ENCODE peak calls at places on chromosomes 3 and 15, in five cellular contexts. One of them, this sample, is unnamed.

GRCh38 chr3:14480207-14481017 is 59.7 kb downstream of the GRIP2 start:
- DNase-seq in fibroblast of pulmonary artery: peak
- DNase-seq in endodermal cell: peak
- DNase-seq in epithelial cell of proximal tubule: no peak
- DNase-seq in uterus: peak
- DNase-seq in this sample: peak

GRCh38 chr3:141940204-141940776 is 63.8 kb downstream of the ATP1B3 start:
- DNase-seq in fibroblast of pulmonary artery: peak
- DNase-seq in uterus: no peak
- DNase-seq in epithelial cell of proximal tubule: peak
- DNase-seq in endodermal cell: no peak
- DNase-seq in this sample: peak

GRCh38 chr3:10284496-10284895 is 8.3 kb downstream of the GHRL start:
- DNase-seq in fibroblast of pulmonary artery: no peak
- DNase-seq in epithelial cell of proximal tubule: no peak
- DNase-seq in uterus: no peak
- DNase-seq in endodermal cell: no peak
- DNase-seq in this sample: no peak

GRCh38 chr3:182793663-182794454 is 555 bp downstream of the ATP11B start:
- DNase-seq in uterus: peak
- DNase-seq in endodermal cell: peak
- DNase-seq in epithelial cell of proximal tubule: no peak
- DNase-seq in fibroblast of pulmonary artery: peak
- DNase-seq in this sample: peak

GRCh38 chr15:99436472-99437314 is 129.1 kb upstream of the MEF2A start:
- DNase-seq in endodermal cell: peak
- DNase-seq in fibroblast of pulmonary artery: no peak
- DNase-seq in uterus: no peak
- DNase-seq in epithelial cell of proximal tubule: no peak
- DNase-seq in this sample: no peak

GRCh38 chr3:132394334-132394733 is 23.0 kb upstream of the DNAJC13 start:
- DNase-seq in fibroblast of pulmonary artery: peak
- DNase-seq in endodermal cell: no peak
- DNase-seq in epithelial cell of proximal tubule: no peak
- DNase-seq in uterus: peak
- DNase-seq in this sample: peak

GRCh38 chr15:31776039-31776438 is 254.3 kb upstream of the CHRNA7 start:
- DNase-seq in epithelial cell of proximal tubule: no peak
- DNase-seq in fibroblast of pulmonary artery: no peak
- DNase-seq in uterus: no peak
- DNase-seq in endodermal cell: no peak
- DNase-seq in this sample: no peak

GRCh38 chr3:16066545-16066944 is 107.9 kb upstream of the GALNT15 start:
- DNase-seq in epithelial cell of proximal tubule: no peak
- DNase-seq in fibroblast of pulmonary artery: no peak
- DNase-seq in endodermal cell: no peak
- DNase-seq in uterus: no peak
- DNase-seq in this sample: no peak

GRCh38 chr3:138686771-138687221 is 78.2 kb downstream of the FAIM start:
- DNase-seq in epithelial cell of proximal tubule: peak
- DNase-seq in fibroblast of pulmonary artery: peak
- DNase-seq in uterus: no peak
- DNase-seq in endodermal cell: no peak
- DNase-seq in this sample: peak

GRCh38 chr3:52915245-52915772 is 18.0 kb upstream of the STIMATE start:
- DNase-seq in endodermal cell: no peak
- DNase-seq in epithelial cell of proximal tubule: no peak
- DNase-seq in fibroblast of pulmonary artery: no peak
- DNase-seq in uterus: no peak
- DNase-seq in this sample: no peak

GRCh38 chr15:39156166-39156565 is 424.7 kb upstream of the THBS1 start:
- DNase-seq in fibroblast of pulmonary artery: no peak
- DNase-seq in endodermal cell: no peak
- DNase-seq in uterus: peak
- DNase-seq in epithelial cell of proximal tubule: no peak
- DNase-seq in this sample: no peak

GRCh38 chr3:15512173-15512572 is 9.3 kb downstream of the COLQ start:
- DNase-seq in epithelial cell of proximal tubule: no peak
- DNase-seq in uterus: no peak
- DNase-seq in endodermal cell: no peak
- DNase-seq in fibroblast of pulmonary artery: peak
- DNase-seq in this sample: no peak

GRCh38 chr15:74978503-74978902 is 16.9 kb upstream of the SCAMP5 start:
- DNase-seq in epithelial cell of proximal tubule: no peak
- DNase-seq in fibroblast of pulmonary artery: peak
- DNase-seq in endodermal cell: no peak
- DNase-seq in uterus: no peak
- DNase-seq in this sample: no peak

GRCh38 chr3:146948161-146948560 is 343.0 kb upstream of the PLSCR5 start:
- DNase-seq in epithelial cell of proximal tubule: no peak
- DNase-seq in uterus: no peak
- DNase-seq in fibroblast of pulmonary artery: no peak
- DNase-seq in endodermal cell: no peak
- DNase-seq in this sample: no peak

GRCh38 chr15:31206386-31207174 is 105.1 kb upstream of the TRPM1 start:
- DNase-seq in uterus: no peak
- DNase-seq in fibroblast of pulmonary artery: peak
- DNase-seq in endodermal cell: no peak
- DNase-seq in epithelial cell of proximal tubule: no peak
- DNase-seq in this sample: no peak

GRCh38 chr15:92599394-92599970 is 56.1 kb downstream of the FAM174B start:
- DNase-seq in epithelial cell of proximal tubule: no peak
- DNase-seq in fibroblast of pulmonary artery: peak
- DNase-seq in endodermal cell: no peak
- DNase-seq in uterus: no peak
- DNase-seq in this sample: no peak

GRCh38 chr3:123951522-123952447 is 9.2 kb downstream of the CCDC14 start:
- DNase-seq in epithelial cell of proximal tubule: no peak
- DNase-seq in uterus: no peak
- DNase-seq in endodermal cell: no peak
- DNase-seq in fibroblast of pulmonary artery: no peak
- DNase-seq in this sample: no peak

GRCh38 chr3:118089563-118089962 is 945.1 kb downstream of the IGSF11 start:
- DNase-seq in fibroblast of pulmonary artery: no peak
- DNase-seq in endodermal cell: no peak
- DNase-seq in epithelial cell of proximal tubule: no peak
- DNase-seq in uterus: no peak
- DNase-seq in this sample: no peak

GRCh38 chr15:75149911-75150709 is 51.6 kb upstream of the C15orf39 start:
- DNase-seq in endodermal cell: no peak
- DNase-seq in fibroblast of pulmonary artery: peak
- DNase-seq in uterus: no peak
- DNase-seq in epithelial cell of proximal tubule: no peak
- DNase-seq in this sample: no peak

GRCh38 chr15:50906954-50907865 is 1.3 kb upstream of the AP4E1 start:
- DNase-seq in fibroblast of pulmonary artery: no peak
- DNase-seq in endodermal cell: no peak
- DNase-seq in uterus: no peak
- DNase-seq in epithelial cell of proximal tubule: no peak
- DNase-seq in this sample: no peak

GRCh38 chr15:42056934-42057743 is 36.3 kb upstream of the PLA2G4E start:
- DNase-seq in epithelial cell of proximal tubule: peak
- DNase-seq in uterus: no peak
- DNase-seq in endodermal cell: peak
- DNase-seq in fibroblast of pulmonary artery: peak
- DNase-seq in this sample: peak

GRCh38 chr15:64460737-64461576 is 579 bp downstream of the ZNF609 start:
- DNase-seq in epithelial cell of proximal tubule: no peak
- DNase-seq in uterus: peak
- DNase-seq in endodermal cell: peak
- DNase-seq in fibroblast of pulmonary artery: peak
- DNase-seq in this sample: peak

GRCh38 chr3:44976002-44976815 is at the start of the genes EXOSC7 and ZDHHC3:
- DNase-seq in endodermal cell: peak
- DNase-seq in fibroblast of pulmonary artery: peak
- DNase-seq in uterus: peak
- DNase-seq in epithelial cell of proximal tubule: no peak
- DNase-seq in this sample: peak

GRCh38 chr15:58678683-58679082 is 70.8 kb downstream of the ADAM10 start:
- DNase-seq in endodermal cell: no peak
- DNase-seq in epithelial cell of proximal tubule: no peak
- DNase-seq in fibroblast of pulmonary artery: peak
- DNase-seq in uterus: no peak
- DNase-seq in this sample: peak

This sample was measured in endothelial cell of umbilical vein.